ENCODE peak calls at places on chromosomes 2 and 18, in four cellular contexts. Q, P, O and H are unnamed samples.

GRCh38 chr2:44107086-44107740 is 61.5 kb upstream of the PPM1B start:
- DNase-seq in Q (no peak), P (peak), O (no peak), H (peak)

GRCh38 chr2:79235135-79235534 is 75.6 kb upstream of the REG3A start:
- DNase-seq in Q (no peak), P (peak), O (no peak), H (no peak)

GRCh38 chr2:241122376-241123002 is 20.4 kb upstream of the MTERF4 start:
- DNase-seq in Q (no peak), P (no peak), O (no peak), H (no peak)

GRCh38 chr2:162582357-162582798 is 238.4 kb downstream of the GCA start:
- DNase-seq in Q (no peak), P (no peak), O (no peak), H (no peak)

GRCh38 chr2:26618611-26619010 is 22.6 kb downstream of the CIB4 start:
- DNase-seq in Q (no peak), P (no peak), O (no peak), H (no peak)

GRCh38 chr2:30871980-30872789 is 64.9 kb upstream of the CAPN13 start:
- DNase-seq in Q (peak), P (peak), O (no peak), H (no peak)

GRCh38 chr18:27863780-27864430 is 313.0 kb downstream of the CDH2 start:
- DNase-seq in Q (peak), P (no peak), O (no peak), H (no peak)

GRCh38 chr2:38301969-38302702 is 74.9 kb downstream of the ATL2 start:
- DNase-seq in Q (no peak), P (no peak), O (no peak), H (no peak)

GRCh38 chr2:109321570-109321969 is 192.6 kb downstream of the SH3RF3 start:
- DNase-seq in Q (no peak), P (no peak), O (no peak), H (no peak)

GRCh38 chr2:157246212-157247067 is 11.1 kb upstream of the GALNT5 start:
- DNase-seq in Q (no peak), P (peak), O (no peak), H (no peak)

GRCh38 chr2:149166958-149167810 is 128.7 kb downstream of the LYPD6B start:
- DNase-seq in Q (no peak), P (no peak), O (no peak), H (peak)

GRCh38 chr2:105114551-105114950 is 76.7 kb downstream of the MRPS9 start:
- DNase-seq in Q (no peak), P (peak), O (no peak), H (peak)

GRCh38 chr18:44589709-44590108 is 91.0 kb upstream of the SETBP1 start:
- DNase-seq in Q (no peak), P (no peak), O (no peak), H (no peak)

GRCh38 chr2:41782306-41783158 is 265.3 kb upstream of the PKDCC start:
- DNase-seq in Q (no peak), P (peak), O (no peak), H (peak)

GRCh38 chr2:178238750-178239149 is 44.4 kb downstream of the OSBPL6 start:
- DNase-seq in Q (no peak), P (no peak), O (no peak), H (no peak)

GRCh38 chr2:178233428-178233827 is 39.1 kb downstream of the OSBPL6 start:
- DNase-seq in Q (no peak), P (no peak), O (no peak), H (no peak)

GRCh38 chr2:178238144-178238521 is 43.8 kb downstream of the OSBPL6 start:
- DNase-seq in Q (no peak), P (no peak), O (no peak), H (no peak)

GRCh38 chr2:178237488-178238143 is 43.3 kb downstream of the OSBPL6 start:
- DNase-seq in Q (no peak), P (no peak), O (no peak), H (no peak)

DNA sequence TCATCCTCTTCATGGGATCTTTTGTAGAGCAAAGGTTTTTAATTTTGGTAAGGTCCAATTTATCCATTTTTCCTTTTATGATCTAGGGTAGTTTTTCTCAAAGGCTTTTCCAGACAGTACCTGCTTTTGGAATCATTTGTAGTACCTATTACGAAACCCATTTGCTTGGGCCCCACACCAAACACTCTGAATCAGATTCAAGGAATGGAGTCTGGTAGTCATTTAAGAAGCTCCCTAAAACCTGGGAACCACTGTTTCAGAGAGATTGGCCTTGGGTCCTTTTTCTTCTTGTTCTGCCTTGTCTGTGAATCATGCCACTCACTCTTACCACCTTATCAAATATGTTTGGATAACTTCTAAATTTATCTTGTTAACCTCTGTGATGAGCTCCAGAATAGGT is 40.3 kb downstream of the OSBPL6 start:
- DNase-seq in Q (no peak), P (no peak), O (no peak), H (no peak)
- H3K4me3 ChIP-seq in Q (no peak), P (no peak), O (no peak), H (no peak)

DNA sequence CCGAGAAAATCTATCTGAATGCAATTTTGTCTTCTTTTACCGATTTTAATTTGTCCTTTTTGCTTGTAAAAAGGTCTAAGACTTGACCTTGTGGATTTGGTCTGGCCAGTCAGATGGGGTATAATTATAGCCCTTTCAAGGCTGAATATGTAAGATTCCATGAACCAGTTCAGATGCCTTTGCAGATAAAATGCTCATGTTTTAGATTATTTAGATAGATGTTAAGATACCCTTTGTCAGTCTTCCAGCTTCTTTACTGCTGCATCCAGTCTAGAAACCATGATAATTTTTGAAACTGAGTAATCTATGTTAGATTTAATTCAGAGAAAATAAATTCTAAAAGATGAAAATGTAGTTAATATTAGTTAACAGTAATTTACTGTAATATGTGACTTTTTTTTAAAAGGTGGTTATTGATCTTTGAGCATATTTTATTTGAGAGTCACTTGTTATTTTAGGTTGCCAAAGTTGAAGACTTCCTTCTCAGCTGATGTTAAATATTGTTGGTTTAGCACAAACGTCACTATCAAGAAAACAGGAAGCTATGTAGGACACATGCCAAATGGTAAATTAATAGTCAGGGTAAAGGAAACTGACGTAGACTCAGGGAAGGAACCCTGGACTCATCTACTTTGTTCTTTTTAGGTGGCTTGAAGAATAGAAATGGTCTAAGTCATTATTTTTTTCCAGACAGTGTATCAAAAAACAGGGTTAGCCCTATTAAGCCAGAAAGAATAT is 29.8 kb downstream of the BABAM2 start:
- DNase-seq in Q (no peak), P (no peak), O (no peak), H (no peak)
- H3K4me3 ChIP-seq in Q (no peak), P (no peak), O (no peak), H (no peak)

DNA sequence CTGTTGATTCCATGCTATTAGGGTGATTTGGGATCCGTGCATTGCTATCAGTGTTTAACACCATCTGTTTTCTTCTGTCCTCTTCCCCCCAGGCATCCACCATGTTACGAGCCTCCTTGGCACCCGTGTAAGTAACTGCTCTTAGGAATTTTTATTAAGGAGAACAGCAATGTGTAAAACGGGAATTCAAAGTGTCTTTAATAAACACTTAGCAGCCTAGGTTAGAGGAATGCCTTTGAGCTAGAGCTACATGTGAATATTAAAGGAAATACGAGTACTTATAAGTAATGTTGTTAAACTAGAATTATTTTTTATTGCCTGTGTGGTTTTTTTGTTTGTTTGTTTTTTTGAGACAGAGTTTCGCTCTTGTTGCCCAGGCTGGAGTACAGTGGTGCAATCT is 58.1 kb downstream of the ARMC9 start:
- DNase-seq in Q (no peak), P (no peak), O (no peak), H (no peak)
- H3K4me3 ChIP-seq in Q (no peak), P (no peak), O (no peak), H (no peak)

GRCh38 chr2:47058061-47058931 is 96.8 kb downstream of the STPG4 start:
- DNase-seq in Q (no peak), P (no peak), O (peak), H (no peak)

GRCh38 chr2:47054867-47055266 is 100.2 kb downstream of the STPG4 start:
- DNase-seq in Q (no peak), P (no peak), O (no peak), H (no peak)

GRCh38 chr2:47057732-47058012 is 97.4 kb downstream of the STPG4 start:
- DNase-seq in Q (no peak), P (no peak), O (no peak), H (no peak)

GRCh38 chr2:47056374-47056773 is 98.7 kb downstream of the STPG4 start:
- DNase-seq in Q (peak), P (no peak), O (no peak), H (no peak)

GRCh38 chr2:47056875-47057731 is 98.0 kb downstream of the STPG4 start:
- DNase-seq in Q (peak), P (no peak), O (peak), H (no peak)
- H3K4me3 ChIP-seq in Q (no peak), P (no peak), O (no peak), H (no peak)

GRCh38 chr18:36186461-36187137 is 698 bp upstream of the MOCOS start:
- DNase-seq in Q (peak), P (peak), O (peak), H (no peak)
- H3K4me3 ChIP-seq in Q (peak), P (peak), O (peak), H (peak)

GRCh38 chr18:48832961-48833700 is 117.6 kb downstream of the SMAD7 start:
- DNase-seq in Q (peak), P (no peak), O (peak), H (no peak)
- H3K4me3 ChIP-seq in Q (no peak), P (no peak), O (no peak), H (peak)

GRCh38 chr2:66581461-66582363 is 146.8 kb downstream of the MEIS1 start:
- DNase-seq in Q (no peak), P (peak), O (no peak), H (no peak)
- H3K4me3 ChIP-seq in Q (no peak), P (peak), O (peak), H (no peak)

DNA sequence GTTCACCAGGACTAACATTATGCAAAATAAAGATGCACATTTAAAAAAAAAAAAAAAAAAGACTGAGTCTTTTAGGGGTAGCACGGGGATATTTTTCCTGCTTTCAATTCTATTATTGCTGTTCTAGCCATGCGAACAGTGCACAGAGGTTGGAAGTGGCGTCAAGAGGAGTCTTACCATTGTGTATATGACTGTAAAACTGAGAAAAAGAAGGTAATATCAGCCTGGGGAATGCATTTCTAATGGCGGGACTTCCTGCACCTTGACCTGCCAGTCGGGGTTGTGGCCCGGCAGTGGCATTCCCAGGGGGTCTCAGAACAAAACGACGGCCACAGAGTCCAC is 48.5 kb upstream of the ATP6V1B1 start:
- DNase-seq in Q (no peak), P (no peak), O (no peak), H (no peak)
- H3K4me3 ChIP-seq in Q (peak), P (peak), O (peak), H (peak)